ENCODE peak calls at places on chromosomes 3 and 15, in five cellular contexts. One of them, this sample, is unnamed.

GRCh38 chr3:57484563-57484962 is 59.6 kb downstream of the DNAH12 start:
- DNase-seq in dermis microvascular lymphatic vessel endothelial cell: no peak
- DNase-seq in GM03348: no peak
- DNase-seq in frontal cortex: no peak
- DNase-seq in effector CD8-positive, alpha-beta T cell: no peak
- DNase-seq in this sample: no peak

GRCh38 chr15:71386448-71387236 is 271.4 kb downstream of the THSD4 start:
- DNase-seq in GM03348: no peak
- DNase-seq in frontal cortex: no peak
- DNase-seq in effector CD8-positive, alpha-beta T cell: no peak
- DNase-seq in dermis microvascular lymphatic vessel endothelial cell: peak
- DNase-seq in this sample: no peak

GRCh38 chr3:187296058-187296457 is 4.5 kb upstream of the MASP1 start:
- DNase-seq in dermis microvascular lymphatic vessel endothelial cell: peak
- DNase-seq in GM03348: no peak
- DNase-seq in frontal cortex: no peak
- DNase-seq in effector CD8-positive, alpha-beta T cell: no peak
- DNase-seq in this sample: no peak

GRCh38 chr15:74405823-74406222 is 27.9 kb downstream of the SEMA7A start:
- DNase-seq in dermis microvascular lymphatic vessel endothelial cell: no peak
- DNase-seq in effector CD8-positive, alpha-beta T cell: no peak
- DNase-seq in GM03348: no peak
- DNase-seq in frontal cortex: no peak
- DNase-seq in this sample: no peak

GRCh38 chr3:14246414-14246813 is 67.8 kb downstream of the LSM3 start:
- DNase-seq in GM03348: no peak
- DNase-seq in effector CD8-positive, alpha-beta T cell: no peak
- DNase-seq in frontal cortex: no peak
- DNase-seq in dermis microvascular lymphatic vessel endothelial cell: no peak
- DNase-seq in this sample: no peak

GRCh38 chr3:194879991-194880939 is 194.6 kb downstream of the FAM43A start:
- DNase-seq in frontal cortex: no peak
- DNase-seq in GM03348: peak
- DNase-seq in dermis microvascular lymphatic vessel endothelial cell: peak
- DNase-seq in effector CD8-positive, alpha-beta T cell: no peak
- DNase-seq in this sample: no peak

GRCh38 chr3:106365061-106365691 is 496.4 kb upstream of the CBLB start:
- DNase-seq in dermis microvascular lymphatic vessel endothelial cell: no peak
- DNase-seq in frontal cortex: no peak
- DNase-seq in effector CD8-positive, alpha-beta T cell: no peak
- DNase-seq in GM03348: no peak
- DNase-seq in this sample: no peak

GRCh38 chr3:151460774-151461450 is at the start of gene IGSF10:
- DNase-seq in effector CD8-positive, alpha-beta T cell: no peak
- DNase-seq in dermis microvascular lymphatic vessel endothelial cell: no peak
- DNase-seq in GM03348: peak
- DNase-seq in frontal cortex: peak
- DNase-seq in this sample: no peak

GRCh38 chr3:45915080-45915479 is 28.2 kb upstream of the CXCR6 start:
- DNase-seq in dermis microvascular lymphatic vessel endothelial cell: no peak
- DNase-seq in frontal cortex: no peak
- DNase-seq in GM03348: no peak
- DNase-seq in effector CD8-positive, alpha-beta T cell: no peak
- DNase-seq in this sample: no peak

GRCh38 chr3:31934018-31934417 is 47.0 kb downstream of the OSBPL10 start:
- DNase-seq in frontal cortex: no peak
- DNase-seq in GM03348: no peak
- DNase-seq in effector CD8-positive, alpha-beta T cell: no peak
- DNase-seq in dermis microvascular lymphatic vessel endothelial cell: peak
- DNase-seq in this sample: no peak

GRCh38 chr3:180362081-180362480 is 239.9 kb upstream of the TTC14 start:
- DNase-seq in effector CD8-positive, alpha-beta T cell: no peak
- DNase-seq in frontal cortex: no peak
- DNase-seq in GM03348: no peak
- DNase-seq in dermis microvascular lymphatic vessel endothelial cell: no peak
- DNase-seq in this sample: no peak

GRCh38 chr3:14785207-14786155 is 33.3 kb upstream of the FGD5 start:
- DNase-seq in GM03348: no peak
- DNase-seq in dermis microvascular lymphatic vessel endothelial cell: no peak
- DNase-seq in frontal cortex: no peak
- DNase-seq in effector CD8-positive, alpha-beta T cell: no peak
- DNase-seq in this sample: no peak

GRCh38 chr15:65954289-65954741 is 85.0 kb downstream of the RAB11A start:
- DNase-seq in effector CD8-positive, alpha-beta T cell: no peak
- DNase-seq in frontal cortex: no peak
- DNase-seq in GM03348: no peak
- DNase-seq in dermis microvascular lymphatic vessel endothelial cell: peak
- DNase-seq in this sample: no peak

GRCh38 chr15:43927203-43927602 is 100.4 kb downstream of the WDR76 start:
- DNase-seq in effector CD8-positive, alpha-beta T cell: no peak
- DNase-seq in GM03348: no peak
- DNase-seq in frontal cortex: no peak
- DNase-seq in dermis microvascular lymphatic vessel endothelial cell: no peak
- DNase-seq in this sample: no peak

GRCh38 chr3:49471856-49472495 is 1.9 kb downstream of the DAG1 start:
- DNase-seq in effector CD8-positive, alpha-beta T cell: no peak
- DNase-seq in GM03348: no peak
- DNase-seq in dermis microvascular lymphatic vessel endothelial cell: no peak
- DNase-seq in frontal cortex: no peak
- DNase-seq in this sample: no peak

GRCh38 chr15:65329991-65330735 is 25.7 kb downstream of the RNU5B-1 start:
- DNase-seq in effector CD8-positive, alpha-beta T cell: no peak
- DNase-seq in frontal cortex: no peak
- DNase-seq in dermis microvascular lymphatic vessel endothelial cell: no peak
- DNase-seq in GM03348: no peak
- DNase-seq in this sample: no peak

GRCh38 chr3:11559816-11560633 is 83.7 kb downstream of the VGLL4 start:
- DNase-seq in dermis microvascular lymphatic vessel endothelial cell: peak
- DNase-seq in GM03348: no peak
- DNase-seq in effector CD8-positive, alpha-beta T cell: no peak
- DNase-seq in frontal cortex: no peak
- DNase-seq in this sample: no peak

GRCh38 chr3:152241142-152242067 is 27.3 kb upstream of the MBNL1 start:
- DNase-seq in effector CD8-positive, alpha-beta T cell: no peak
- DNase-seq in GM03348: no peak
- DNase-seq in frontal cortex: no peak
- DNase-seq in dermis microvascular lymphatic vessel endothelial cell: peak
- DNase-seq in this sample: peak

GRCh38 chr15:64907991-64908390 is 3.7 kb upstream of the ANKDD1A start:
- DNase-seq in effector CD8-positive, alpha-beta T cell: no peak
- DNase-seq in GM03348: no peak
- DNase-seq in frontal cortex: no peak
- DNase-seq in dermis microvascular lymphatic vessel endothelial cell: no peak
- DNase-seq in this sample: no peak